ENCODE peak calls at places on chromosomes 6 and 20, in ten cellular contexts. Z is LoVo, X is GM10248, L is GOT3, S is fibroblast of lung, V is upper lobe of right lung, O is ELF-1, R is cardiac fibroblast, Q is mucosa of gallbladder, C is SIG-M5. A is an unnamed sample.
A peak's percentile ranks its signal among the peaks of the same experiment; 100 is the strongest.

GRCh38 chr6:118650500-118651281 is 700 bp downstream of the CEP85L start:
- DNase-seq in S (peak; percentile 73), O (peak; percentile 62), Z (peak; percentile 42), R (peak; percentile 54), V (peak; percentile 72), Q (peak; percentile 17), L (no peak), X (peak; percentile 46), C (no peak), A (peak; percentile 72)

GRCh38 chr6:21914121-21914973 is 320.8 kb downstream of the SOX4 start:
- DNase-seq in L (no peak), Z (peak; percentile 56), S (peak; percentile 52), X (no peak), C (no peak), V (peak; percentile 79), O (no peak), R (no peak), Q (peak; percentile 71), A (no peak)

GRCh38 chr6:155327326-155328073 is 13.2 kb upstream of the TFB1M start:
- DNase-seq in X (peak; percentile 32), O (peak; percentile 70), V (no peak), Z (peak; percentile 69), C (no peak), Q (peak; percentile 49), S (peak; percentile 61), L (no peak), R (peak; percentile 85), A (peak; percentile 48)

GRCh38 chr6:98579941-98580340 is 254.4 kb upstream of the POU3F2 start:
- DNase-seq in S (peak; percentile 69), O (no peak), C (no peak), L (no peak), V (no peak), Q (no peak), R (no peak), Z (no peak), X (no peak), A (peak; percentile 14)

GRCh38 chr20:51579137-51579536 is 36.6 kb upstream of the NFATC2 start:
- DNase-seq in C (no peak), Q (no peak), R (no peak), O (peak; percentile 55), V (no peak), L (no peak), S (peak; percentile 69), X (no peak), Z (no peak), A (no peak)

GRCh38 chr20:7003598-7003997 is 236.1 kb downstream of the BMP2 start:
- DNase-seq in X (no peak), S (peak; percentile 20), Q (no peak), L (no peak), V (no peak), O (no peak), Z (no peak), C (no peak), R (no peak), A (no peak)

GRCh38 chr6:113719545-113719944 is 137.6 kb upstream of the MARCKS start:
- DNase-seq in V (no peak), R (peak; percentile 18), Q (no peak), S (peak; percentile 64), X (no peak), O (no peak), L (no peak), C (no peak), Z (no peak), A (peak; percentile 57)

GRCh38 chr20:49590163-49591017 is 22.5 kb upstream of the PTGIS start:
- DNase-seq in X (no peak), S (no peak), R (peak; percentile 32), O (no peak), L (no peak), Z (no peak), Q (no peak), C (no peak), V (no peak), A (no peak)

GRCh38 chr6:137799950-137800568 is 67.0 kb upstream of the TNFAIP3 start:
- DNase-seq in Z (peak; percentile 57), O (no peak), C (no peak), Q (peak; percentile 64), S (peak; percentile 39), R (peak; percentile 76), L (no peak), X (peak; percentile 53), V (no peak), A (peak; percentile 53)

GRCh38 chr6:63897952-63898351 is 262.4 kb downstream of the PHF3 start:
- DNase-seq in R (peak; percentile 17), Z (no peak), Q (no peak), V (no peak), X (no peak), L (no peak), C (no peak), S (no peak), O (no peak), A (peak; percentile 14)

GRCh38 chr6:117233146-117233545 is 32.2 kb upstream of the VGLL2 start:
- DNase-seq in R (peak; percentile 1), Q (no peak), Z (no peak), S (peak; percentile 36), C (no peak), O (no peak), V (no peak), X (no peak), L (no peak), A (peak; percentile 14)

GRCh38 chr6:142773859-142774258 is 171.1 kb downstream of the HIVEP2 start:
- DNase-seq in X (no peak), L (no peak), Z (no peak), O (no peak), Q (no peak), S (no peak), V (no peak), R (no peak), C (no peak), A (no peak)

GRCh38 chr20:43975096-43975768 is 60.6 kb downstream of the TOX2 start:
- DNase-seq in X (no peak), Z (peak; percentile 76), C (no peak), R (peak; percentile 60), S (peak; percentile 88), L (no peak), V (no peak), O (no peak), Q (no peak), A (peak; percentile 88)

GRCh38 chr6:99146716-99147115 is 199.0 kb upstream of the FBXL4 start:
- DNase-seq in Z (no peak), L (no peak), O (no peak), V (no peak), C (no peak), X (no peak), R (no peak), Q (no peak), S (no peak), A (no peak)

GRCh38 chr6:43086022-43086658 is 10.0 kb downstream of the PTK7 start:
- DNase-seq in S (no peak), O (no peak), Q (no peak), L (no peak), Z (no peak), C (no peak), X (peak; percentile 70), R (no peak), V (no peak), A (no peak)

GRCh38 chr6:126312013-126312665 is 27.8 kb upstream of the CENPW start:
- DNase-seq in L (no peak), Q (no peak), S (peak; percentile 1), R (peak; percentile 15), O (no peak), X (peak; percentile 18), Z (no peak), C (no peak), V (no peak), A (no peak)

GRCh38 chr6:163113358-163113962 is 301.1 kb upstream of the QKI start:
- DNase-seq in O (no peak), L (no peak), X (no peak), R (no peak), C (no peak), Q (no peak), S (no peak), Z (no peak), V (no peak), A (no peak)

GRCh38 chr6:157029980-157030690 is 253.0 kb downstream of the ARID1B start:
- DNase-seq in Q (no peak), Z (no peak), S (peak; percentile 7), X (no peak), O (no peak), R (no peak), C (no peak), L (no peak), V (no peak), A (no peak)

GRCh38 chr6:53168516-53169257 is 20.0 kb upstream of the GCM1 start:
- DNase-seq in X (no peak), Q (no peak), R (peak; percentile 50), O (no peak), V (no peak), C (no peak), Z (peak; percentile 48), L (no peak), S (peak; percentile 90), A (peak; percentile 72)

GRCh38 chr20:8132632-8133587 is 844 bp downstream of the PLCB1 start:
- DNase-seq in O (peak; percentile 18), Z (no peak), C (no peak), R (peak; percentile 44), V (peak; percentile 73), X (no peak), Q (peak; percentile 31), L (no peak), S (peak; percentile 40), A (no peak)

GRCh38 chr20:58457083-58457680 is 58.0 kb downstream of the APCDD1L start:
- DNase-seq in R (peak; percentile 55), L (no peak), Z (no peak), C (no peak), S (peak; percentile 96), V (no peak), X (no peak), O (peak; percentile 21), Q (no peak), A (no peak)

GRCh38 chr6:80132942-80133517 is 26.6 kb downstream of the BCKDHB start:
- DNase-seq in L (no peak), O (peak; percentile 11), R (peak; percentile 79), Z (peak; percentile 34), S (peak; percentile 65), Q (peak; percentile 29), X (no peak), C (no peak), V (no peak), A (peak; percentile 42)

GRCh38 chr6:33981421-33981820 is 164.5 kb downstream of the GRM4 start:
- DNase-seq in S (no peak), L (no peak), O (no peak), C (no peak), Z (no peak), Q (no peak), V (peak; percentile 18), R (no peak), X (no peak), A (no peak)

GRCh38 chr6:53640361-53640760 is 25.2 kb downstream of the KLHL31 start:
- DNase-seq in L (no peak), Q (no peak), S (no peak), O (no peak), C (no peak), R (no peak), Z (no peak), V (no peak), X (no peak), A (no peak)

GRCh38 chr20:35269055-35269781 is 8.7 kb downstream of the MMP24OS start:
- DNase-seq in L (no peak), O (peak; percentile 95), R (peak; percentile 70), V (peak; percentile 81), C (no peak), S (peak; percentile 45), X (peak; percentile 82), Q (peak; percentile 56), Z (peak; percentile 47), A (peak; percentile 86)

GRCh38 chr6:25136879-25137278 is 142.3 kb upstream of the CARMIL1 start:
- DNase-seq in C (no peak), L (no peak), S (peak; percentile 33), V (no peak), Q (no peak), R (peak; percentile 46), Z (no peak), O (no peak), X (no peak), A (no peak)

GRCh38 chr6:154893927-154894326 is 101.2 kb upstream of the TIAM2 start:
- DNase-seq in Z (no peak), O (no peak), L (no peak), R (no peak), S (peak; percentile 46), X (no peak), Q (no peak), V (no peak), C (no peak), A (peak; percentile 59)

GRCh38 chr20:48075591-48076174 is 290.4 kb upstream of the SULF2 start:
- DNase-seq in C (no peak), V (no peak), O (no peak), S (no peak), Z (no peak), Q (no peak), L (no peak), X (no peak), R (no peak), A (no peak)